ENCODE peak calls at places on chromosomes 3 and 15, in nine cellular contexts. Z is AG09309, A is nephron progenitor cell, S is AG09319, D is hepatocyte, P is retinal pigment epithelial cell, W is heart right ventricle, H is epithelial cell of esophagus, G is tibial artery. L is an unnamed sample.
A peak's percentile ranks its signal among the peaks of the same experiment; 100 is the strongest.

GRCh38 chr15:58269455-58270414 is 131.6 kb downstream of the AQP9 start:
- DNase-seq in Z (peak; percentile 24), A (peak; percentile 40), S (peak; percentile 25), D (peak; percentile 76), P (peak; percentile 43), W (no peak), H (peak; percentile 68), G (no peak), L (peak; percentile 37)

GRCh38 chr3:119884161-119884557 is 102.3 kb downstream of the NR1I2 start:
- DNase-seq in Z (no peak), A (no peak), S (no peak), D (no peak), P (no peak), W (no peak), H (no peak), G (no peak), L (no peak)

GRCh38 chr3:17979248-17979647 is 236.8 kb upstream of the TBC1D5 start:
- DNase-seq in Z (no peak), A (no peak), S (no peak), D (peak; percentile 11), P (no peak), W (no peak), H (peak; percentile 3), G (no peak), L (no peak)

GRCh38 chr15:41511331-41512077 is 2.1 kb downstream of the LTK start:
- DNase-seq in Z (no peak), A (peak; percentile 41), S (no peak), D (peak; percentile 55), P (no peak), W (no peak), H (no peak), G (no peak), L (no peak)

GRCh38 chr3:138673641-138674040 is 65.1 kb downstream of the FAIM start:
- DNase-seq in Z (no peak), A (no peak), S (no peak), D (peak; percentile 28), P (no peak), W (no peak), H (peak; percentile 28), G (no peak), L (no peak)

GRCh38 chr3:8472549-8472948 is 29.1 kb upstream of the LMCD1 start:
- DNase-seq in Z (no peak), A (no peak), S (no peak), D (no peak), P (no peak), W (no peak), H (no peak), G (no peak), L (no peak)

GRCh38 chr3:47096955-47097354 is 67.0 kb downstream of the SETD2 start:
- DNase-seq in Z (no peak), A (no peak), S (no peak), D (no peak), P (peak; percentile 30), W (no peak), H (peak; percentile 38), G (no peak), L (no peak)

GRCh38 chr3:174208161-174208560 is 651.0 kb upstream of the NAALADL2 start:
- DNase-seq in Z (no peak), A (no peak), S (no peak), D (no peak), P (no peak), W (no peak), H (no peak), G (no peak), L (no peak)

GRCh38 chr3:128808672-128809071 is 70.7 kb upstream of the ACAD9 start:
- DNase-seq in Z (no peak), A (no peak), S (no peak), D (no peak), P (no peak), W (no peak), H (no peak), G (no peak), L (no peak)

GRCh38 chr15:68725736-68726135 is 95.0 kb downstream of the ANP32A start:
- DNase-seq in Z (no peak), A (no peak), S (no peak), D (peak; percentile 26), P (no peak), W (peak; percentile 39), H (no peak), G (peak; percentile 74), L (no peak)

GRCh38 chr15:77474310-77474986 is 53.8 kb downstream of the HMG20A start:
- DNase-seq in Z (no peak), A (no peak), S (no peak), D (no peak), P (no peak), W (no peak), H (no peak), G (no peak), L (no peak)

GRCh38 chr15:68583321-68583720 is 4.5 kb downstream of the CORO2B start:
- DNase-seq in Z (no peak), A (no peak), S (no peak), D (no peak), P (no peak), W (no peak), H (no peak), G (peak; percentile 47), L (peak; percentile 6)

GRCh38 chr3:194313642-194314430 is 37.3 kb downstream of the CPN2 start:
- DNase-seq in Z (no peak), A (no peak), S (no peak), D (no peak), P (no peak), W (peak; percentile 68), H (no peak), G (peak; percentile 82), L (peak; percentile 35)

GRCh38 chr3:186298876-186299275 is 63.2 kb downstream of the DGKG start:
- DNase-seq in Z (no peak), A (no peak), S (no peak), D (no peak), P (no peak), W (no peak), H (peak; percentile 40), G (no peak), L (no peak)

DNA sequence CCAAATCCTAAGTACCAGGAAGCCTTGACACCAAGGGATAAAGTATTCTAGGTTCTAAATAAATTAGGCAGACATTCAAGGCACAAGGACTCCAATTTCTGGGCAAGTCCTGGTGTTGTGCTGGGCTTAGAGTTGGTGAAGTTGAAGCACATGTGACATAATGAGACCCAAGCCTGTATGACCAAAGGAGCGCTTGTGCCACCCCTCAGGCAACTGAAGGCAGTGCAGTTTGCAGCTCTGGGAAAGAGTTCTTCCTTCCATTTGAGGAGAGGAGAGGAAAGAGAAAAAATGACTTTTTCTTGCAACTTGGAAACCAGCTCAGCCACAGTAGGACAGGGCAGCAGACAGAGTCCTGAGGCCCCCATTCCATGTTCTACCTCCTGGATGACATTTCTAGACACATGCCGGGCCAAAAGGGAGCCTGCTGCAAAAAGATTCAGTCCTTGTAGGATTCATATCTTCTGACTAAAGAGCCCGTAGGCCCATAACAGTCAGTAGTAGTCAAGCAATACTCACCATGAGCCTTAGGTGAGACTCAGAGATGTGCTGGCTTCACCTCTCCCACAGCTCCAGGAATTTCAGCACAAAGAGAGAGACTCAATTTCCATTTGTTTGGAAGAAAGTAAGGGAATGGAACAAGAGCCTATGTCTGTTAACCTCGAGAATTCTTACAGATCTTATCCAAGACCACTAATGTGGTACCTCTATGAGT is 588.8 kb upstream of the BCHE start:
- DNase-seq in Z (no peak), A (no peak), S (no peak), D (peak; percentile 8), P (no peak), W (no peak), H (peak; percentile 2), G (no peak), L (no peak)
- TF ChIP-seq CTCF in Z (no peak), A (no peak), S (no peak), D (no peak), P (peak; percentile 18), W (no peak), H (peak; percentile 19), G (no peak), L (no peak)

GRCh38 chr15:74571191-74571590 is 30.2 kb downstream of the ARID3B start:
- DNase-seq in Z (no peak), A (no peak), S (no peak), D (no peak), P (no peak), W (no peak), H (no peak), G (no peak), L (no peak)

GRCh38 chr15:74579001-74579400 is 36.6 kb upstream of the CLK3 start:
- DNase-seq in Z (no peak), A (no peak), S (no peak), D (no peak), P (no peak), W (no peak), H (no peak), G (no peak), L (no peak)

GRCh38 chr15:74578496-74578994 is 37.1 kb upstream of the CLK3 start:
- DNase-seq in Z (no peak), A (no peak), S (no peak), D (no peak), P (no peak), W (no peak), H (no peak), G (no peak), L (no peak)

GRCh38 chr15:74569731-74570070 is 28.7 kb downstream of the ARID3B start:
- DNase-seq in Z (no peak), A (no peak), S (no peak), D (no peak), P (no peak), W (no peak), H (no peak), G (no peak), L (no peak)

GRCh38 chr15:74573987-74574386 is 33.0 kb downstream of the ARID3B start:
- DNase-seq in Z (no peak), A (no peak), S (no peak), D (no peak), P (no peak), W (no peak), H (peak; percentile 27), G (no peak), L (no peak)
- TF ChIP-seq CTCF in Z (no peak), A (no peak), S (no peak), D (no peak), P (no peak), W (no peak), H (no peak), G (no peak), L (no peak)

DNA sequence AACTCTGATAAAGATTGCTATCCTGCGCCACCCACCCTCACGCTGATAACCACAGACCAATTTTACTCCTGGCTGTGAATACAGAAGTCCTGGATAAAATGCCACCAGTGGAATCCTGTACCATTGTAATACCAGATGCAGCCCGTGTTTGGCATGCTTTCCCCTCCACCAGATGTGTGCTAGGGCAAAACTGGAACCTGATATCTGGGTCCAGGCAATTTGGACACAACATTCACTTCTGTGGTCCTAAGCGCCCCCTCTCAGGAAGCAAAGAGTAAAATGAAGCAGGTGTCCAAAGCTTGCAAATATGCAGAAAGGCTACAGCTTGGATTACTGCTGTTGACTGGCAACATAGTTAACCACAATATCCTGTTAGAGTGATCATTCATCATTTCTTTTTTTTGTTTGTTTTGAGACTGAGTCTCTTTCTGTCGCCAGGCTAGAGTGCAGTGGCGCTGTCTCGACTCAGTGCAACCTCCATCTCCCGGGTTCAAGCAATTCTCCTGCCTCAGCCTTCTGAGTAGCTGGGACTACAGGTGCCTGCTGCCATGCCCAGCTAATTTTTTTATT is 32.8 kb downstream of the LOXL1 start:
- DNase-seq in Z (no peak), A (no peak), S (no peak), D (no peak), P (no peak), W (no peak), H (no peak), G (peak; percentile 20), L (no peak)
- TF ChIP-seq CTCF in Z (no peak), A (no peak), S (no peak), D (no peak), P (no peak), W (no peak), H (no peak), G (no peak), L (no peak)

GRCh38 chr3:94036909-94037507 is 8.6 kb upstream of the STX19 start:
- DNase-seq in Z (no peak), A (no peak), S (no peak), D (peak; percentile 7), P (no peak), W (no peak), H (peak; percentile 70), G (no peak), L (no peak)
- TF ChIP-seq CTCF in Z (peak; percentile 61), A (peak; percentile 35), S (peak; percentile 35), D (peak; percentile 15), P (peak; percentile 48), W (peak; percentile 25), H (peak; percentile 77), G (peak; percentile 22), L (peak; percentile 70)